ENCODE peak calls at places on chromosomes 4 and X, in nine cellular contexts. Z is occipital lobe; B is stimulated activated CD8-positive, alpha-beta memory T cell treated with anti-CD3 and anti-CD28 coated beads, Interleukin-15, amount 100 ng/mL, for 1 hour; G is cardiac fibroblast; C is IMR-90; V is activated naive CD8-positive, alpha-beta T cell treated with anti-CD3 and anti-CD28 coated beads, Interleukin-2, amount 10 ng/mL, durations not matched to agents 7 days and 5 days; J is right cardiac atrium; F is HS-5; K is stimulated activated CD4-positive, alpha-beta T cell treated with anti-CD3 and anti-CD28 coated beads, TNF-alpha, amount 100 ng/mL, for 4 hours. H is an unnamed sample.

GRCh38 chr4:72945719-72946336 is 123.7 kb downstream of the COX18 start:
- DNase-seq in Z (no peak), B (no peak), G (no peak), C (no peak), V (no peak), J (no peak), F (no peak), K (no peak), H (no peak)

GRCh38 chrX:70998402-70999027 is 67.6 kb upstream of the SLC7A3 start:
- DNase-seq in Z (peak; percentile 0), B (no peak), G (peak; percentile 73), C (peak; percentile 47), V (no peak), J (no peak), F (no peak), K (no peak), H (no peak)

GRCh38 chr4:8035371-8035780 is 95.7 kb upstream of the AFAP1 start:
- DNase-seq in Z (no peak), B (no peak), G (peak; percentile 37), C (peak; percentile 51), V (no peak), J (no peak), F (peak; percentile 45), K (no peak), H (no peak)

GRCh38 chr4:102308032-102308799 is 37.1 kb downstream of the SLC39A8 start:
- DNase-seq in Z (no peak), B (no peak), G (peak; percentile 5), C (no peak), V (no peak), J (no peak), F (no peak), K (no peak), H (no peak)

GRCh38 chrX:133847595-133847994 is 137.8 kb downstream of the GPC3 start:
- DNase-seq in Z (no peak), B (no peak), G (no peak), C (no peak), V (no peak), J (no peak), F (no peak), K (no peak), H (no peak)

GRCh38 chrX:20270557-20270880 is 3.8 kb upstream of the RPS6KA3 start:
- DNase-seq in Z (no peak), B (no peak), G (peak; percentile 6), C (peak; percentile 53), V (no peak), J (no peak), F (peak; percentile 42), K (no peak), H (no peak)

GRCh38 chr4:21596521-21596920 is 352.1 kb downstream of the KCNIP4 start:
- DNase-seq in Z (no peak), B (no peak), G (no peak), C (no peak), V (no peak), J (no peak), F (no peak), K (no peak), H (no peak)

GRCh38 chr4:157739237-157739636 is 433.6 kb downstream of the GASK1B start:
- DNase-seq in Z (no peak), B (no peak), G (peak; percentile 5), C (no peak), V (no peak), J (no peak), F (peak; percentile 47), K (no peak), H (no peak)

GRCh38 chrX:104330966-104331365 is 76.2 kb upstream of the ESX1 start:
- DNase-seq in Z (no peak), B (no peak), G (peak; percentile 29), C (peak; percentile 65), V (no peak), J (no peak), F (peak; percentile 61), K (no peak), H (no peak)

GRCh38 chr4:37434469-37434868 is 189.9 kb downstream of the NWD2 start:
- DNase-seq in Z (no peak), B (no peak), G (peak; percentile 29), C (peak; percentile 10), V (no peak), J (no peak), F (no peak), K (no peak), H (no peak)

GRCh38 chr4:47914219-47914925 is at the start of gene NFXL1:
- DNase-seq in Z (peak; percentile 96), B (peak; percentile 91), G (peak; percentile 98), C (peak; percentile 96), V (peak; percentile 93), J (peak; percentile 99), F (peak; percentile 83), K (peak; percentile 93), H (peak; percentile 96)

GRCh38 chr4:184404047-184404446 is 70.3 kb downstream of the IRF2 start:
- DNase-seq in Z (no peak), B (no peak), G (no peak), C (no peak), V (no peak), J (no peak), F (no peak), K (no peak), H (no peak)

GRCh38 chr4:41410049-41410448 is 127.9 kb upstream of the LIMCH1 start:
- DNase-seq in Z (no peak), B (no peak), G (peak; percentile 16), C (peak; percentile 6), V (no peak), J (no peak), F (no peak), K (no peak), H (no peak)

H was measured in activated T-helper 9 cell treated with anti-CD3 and anti-CD28 coated beads, Interleukin-2, amount 50 U/mL, for 16 hours.